ENCODE peak calls at places on chromosomes 16 and 17, in six cellular contexts. B is cardiac fibroblast; M is HL-60; U is A549; Q is CD8-positive, alpha-beta T cell; J is heart left ventricle. E is an unnamed sample.
A peak's percentile ranks its signal among the peaks of the same experiment; 100 is the strongest.

GRCh38 chr17:59498421-59499307 is 66.7 kb upstream of the DHX40 start:
- DNase-seq in B (peak; percentile 6), M (no peak), U (no peak), Q (no peak), J (no peak), E (peak; percentile 14)

GRCh38 chr16:86882586-86883280 is 304.4 kb downstream of the FOXL1 start:
- DNase-seq in B (peak; percentile 74), M (no peak), U (no peak), Q (no peak), J (no peak), E (peak; percentile 76)

GRCh38 chr16:18796377-18796776 is 5.0 kb downstream of the ARL6IP1 start:
- DNase-seq in B (no peak), M (no peak), U (no peak), Q (no peak), J (no peak), E (no peak)

GRCh38 chr17:12789075-12789975 is at the start of gene ARHGAP44:
- DNase-seq in B (peak; percentile 75), M (peak; percentile 1), U (peak; percentile 64), Q (no peak), J (peak; percentile 84), E (peak; percentile 49)

GRCh38 chr16:46918400-46918799 is 34.2 kb downstream of the GPT2 start:
- DNase-seq in B (no peak), M (no peak), U (no peak), Q (no peak), J (no peak), E (no peak)

GRCh38 chr17:50516980-50517379 is 8.7 kb downstream of the MYCBPAP start:
- DNase-seq in B (no peak), M (no peak), U (no peak), Q (no peak), J (no peak), E (no peak)

GRCh38 chr17:65261152-65261551 is 124.0 kb downstream of the RGS9 start:
- DNase-seq in B (no peak), M (no peak), U (no peak), Q (no peak), J (no peak), E (no peak)

GRCh38 chr17:51510940-51511339 is 250.6 kb downstream of the UTP18 start:
- DNase-seq in B (no peak), M (no peak), U (no peak), Q (no peak), J (no peak), E (no peak)

GRCh38 chr17:32956240-32956970 is 28.5 kb downstream of the TMEM98 start:
- DNase-seq in B (no peak), M (no peak), U (no peak), Q (no peak), J (no peak), E (no peak)

GRCh38 chr16:85202631-85203461 is 90.6 kb upstream of the CIBAR2 start:
- DNase-seq in B (peak; percentile 96), M (no peak), U (no peak), Q (no peak), J (peak; percentile 91), E (peak; percentile 88)

GRCh38 chr16:89565506-89566372 is 5.3 kb downstream of the RPL13 start:
- DNase-seq in B (peak; percentile 46), M (peak; percentile 61), U (peak; percentile 50), Q (peak; percentile 64), J (no peak), E (peak; percentile 43)

GRCh38 chr16:4435668-4436067 is 10.0 kb downstream of the DNAJA3 start:
- DNase-seq in B (peak; percentile 28), M (no peak), U (no peak), Q (no peak), J (no peak), E (peak; percentile 16)

GRCh38 chr17:1997587-1998425 is 27.3 kb downstream of the RTN4RL1 start:
- DNase-seq in B (no peak), M (no peak), U (peak; percentile 81), Q (no peak), J (no peak), E (no peak)

GRCh38 chr16:78184554-78185183 is 85.2 kb downstream of the WWOX start:
- DNase-seq in B (no peak), M (no peak), U (no peak), Q (no peak), J (no peak), E (peak; percentile 71)

GRCh38 chr16:74896389-74897370 is 88.2 kb downstream of the WDR59 start:
- DNase-seq in B (peak; percentile 45), M (no peak), U (peak; percentile 60), Q (no peak), J (no peak), E (peak; percentile 46)

GRCh38 chr16:53281859-53282258 is 152.4 kb upstream of the RBL2 start:
- DNase-seq in B (no peak), M (no peak), U (no peak), Q (no peak), J (no peak), E (no peak)

GRCh38 chr17:60060474-60060873 is 18.2 kb downstream of the HEATR6 start:
- DNase-seq in B (no peak), M (no peak), U (no peak), Q (no peak), J (no peak), E (peak; percentile 56)

GRCh38 chr17:2054740-2055493 is at the start of gene HIC1:
- DNase-seq in B (peak; percentile 83), M (no peak), U (peak; percentile 92), Q (peak; percentile 88), J (peak; percentile 92), E (peak; percentile 80)

GRCh38 chr17:10224592-10225195 is 26.3 kb upstream of the GAS7 start:
- DNase-seq in B (no peak), M (no peak), U (no peak), Q (no peak), J (no peak), E (no peak)

GRCh38 chr17:69760562-69760961 is 314.5 kb upstream of the KCNJ16 start:
- DNase-seq in B (no peak), M (no peak), U (no peak), Q (no peak), J (no peak), E (no peak)

GRCh38 chr16:54655171-54655590 is 275.5 kb upstream of the IRX5 start:
- DNase-seq in B (peak; percentile 63), M (no peak), U (no peak), Q (no peak), J (no peak), E (peak; percentile 51)

DNA sequence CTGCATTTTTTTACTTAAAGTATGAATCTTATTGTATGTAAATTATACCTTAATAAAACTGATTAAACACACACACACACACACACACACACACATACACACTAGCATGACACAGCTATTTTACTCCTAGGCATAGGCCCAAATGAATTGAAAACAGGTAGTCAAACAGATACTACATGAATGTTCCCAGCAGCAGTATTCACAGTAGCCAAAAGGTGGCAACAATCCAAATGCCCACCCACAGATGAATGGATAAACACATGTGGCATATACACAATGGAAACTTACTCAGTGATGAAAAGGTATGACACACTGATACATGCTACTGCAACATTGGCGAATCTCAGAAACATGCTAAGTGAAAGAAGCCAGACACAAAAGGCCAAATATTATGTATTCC is 223.5 kb downstream of the CYB561 start:
- DNase-seq in B (peak; percentile 7), M (no peak), U (no peak), Q (no peak), J (no peak), E (no peak)
- TF ChIP-seq CTCF in B (no peak), M (no peak), U (no peak), Q (no peak), J (no peak), E (no peak)

GRCh38 chr16:853981-854807 is 53.7 kb upstream of the GNG13 start:
- DNase-seq in B (no peak), M (no peak), U (no peak), Q (no peak), J (peak; percentile 51), E (no peak)

GRCh38 chr16:855471-855870 is 54.9 kb upstream of the GNG13 start:
- DNase-seq in B (no peak), M (no peak), U (no peak), Q (no peak), J (peak; percentile 46), E (no peak)

GRCh38 chr16:854808-855410 is 54.4 kb upstream of the GNG13 start:
- DNase-seq in B (no peak), M (no peak), U (no peak), Q (no peak), J (peak; percentile 49), E (no peak)

GRCh38 chr16:856811-857210 is 56.3 kb upstream of the GNG13 start:
- DNase-seq in B (no peak), M (no peak), U (no peak), Q (no peak), J (peak; percentile 23), E (no peak)

DNA sequence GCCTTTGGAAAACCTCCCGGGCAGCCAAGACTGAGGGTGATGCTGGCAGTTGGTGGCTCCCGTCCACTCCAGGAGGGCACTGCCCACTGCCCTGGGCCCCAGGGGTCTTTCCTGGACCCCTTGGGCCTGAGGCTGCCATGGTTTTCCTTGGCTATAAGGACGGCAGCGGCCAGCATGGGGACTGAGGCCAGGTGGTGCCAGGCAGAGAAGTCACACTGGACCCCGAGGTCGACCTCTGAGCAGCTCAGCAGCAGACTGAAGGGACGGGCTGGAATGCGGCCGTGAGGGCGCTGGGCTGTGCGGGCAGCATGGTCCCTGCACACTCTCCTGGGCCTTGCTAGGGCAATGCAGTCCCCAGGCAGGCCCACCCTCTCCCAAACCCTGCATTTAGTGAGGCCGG is 55.6 kb upstream of the GNG13 start:
- DNase-seq in B (no peak), M (no peak), U (no peak), Q (no peak), J (peak; percentile 29), E (no peak)
- H3K4me3 ChIP-seq in B (no peak overlapping the region), M (no peak overlapping the region), U (no peak overlapping the region), Q (no peak overlapping the region), J (no peak overlapping the region), E (no peak overlapping the region)

GRCh38 chr17:44492706-44493272 is 10.4 kb downstream of the GPATCH8 start:
- DNase-seq in B (no peak), M (no peak), U (no peak), Q (no peak), J (no peak), E (no peak)

GRCh38 chr17:44489581-44489980 is 13.6 kb downstream of the GPATCH8 start:
- DNase-seq in B (no peak), M (no peak), U (no peak), Q (no peak), J (no peak), E (no peak)

GRCh38 chr17:44487170-44487569 is 16.0 kb downstream of the GPATCH8 start:
- DNase-seq in B (no peak), M (no peak), U (no peak), Q (no peak), J (no peak), E (no peak)
- TF ChIP-seq CTCF in B (no peak), M (no peak), U (no peak), Q (no peak), J (no peak), E (no peak)

GRCh38 chr16:6345090-6345489 is 987.6 kb upstream of the RBFOX1 start:
- DNase-seq in B (no peak), M (no peak), U (no peak), Q (no peak), J (no peak), E (no peak)

GRCh38 chr16:6343157-6343556 is 989.5 kb upstream of the RBFOX1 start:
- DNase-seq in B (no peak), M (no peak), U (no peak), Q (no peak), J (no peak), E (no peak)

DNA sequence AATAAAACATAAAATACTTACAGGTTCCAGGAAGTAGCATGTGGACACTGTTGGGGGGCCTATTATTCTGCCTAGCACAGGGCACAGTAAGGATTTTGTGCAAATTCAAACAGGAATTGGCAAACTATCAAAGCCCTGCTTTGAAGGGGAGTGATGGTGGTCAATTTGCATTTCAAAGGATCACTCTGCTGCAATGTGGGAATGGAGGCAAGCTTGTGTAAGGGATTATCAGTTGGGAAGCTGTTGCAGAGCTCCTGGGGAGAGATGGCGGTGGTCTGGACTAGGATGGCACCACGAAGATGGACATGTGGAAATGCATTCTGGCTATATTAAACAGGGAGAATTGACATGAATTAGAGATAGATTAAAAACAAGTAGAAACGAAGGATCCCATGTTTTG is 990.7 kb upstream of the RBFOX1 start:
- DNase-seq in B (no peak), M (no peak), U (no peak), Q (no peak), J (no peak), E (no peak)
- H3K4me3 ChIP-seq in B (no peak overlapping the region), M (no peak overlapping the region), U (no peak overlapping the region), Q (no peak overlapping the region), J (no peak overlapping the region), E (no peak overlapping the region)